ENCODE peak calls at places on chromosomes 1 and 21, in seven cellular contexts. F is fibroblast of lung, K is tibial artery, S is endodermal cell, N is heart left ventricle, H is heart right ventricle, L is psoas muscle. X is an unnamed sample.

GRCh38 chr1:155254714-155255242 is 505 bp downstream of the ENTREP3 start:
- DNase-seq in F (no peak), K (peak), S (peak), N (peak), H (no peak), L (peak), X (no peak)

GRCh38 chr1:47805826-47806450 is 191.2 kb downstream of the TRABD2B start:
- DNase-seq in F (no peak), K (no peak), S (no peak), N (no peak), H (no peak), L (no peak), X (no peak)

GRCh38 chr1:151157067-151157531 is 650 bp downstream of the TNFAIP8L2 start:
- DNase-seq in F (no peak), K (no peak), S (no peak), N (no peak), H (no peak), L (no peak), X (no peak)

GRCh38 chr1:64848812-64849211 is 103.9 kb downstream of the RAVER2 start:
- DNase-seq in F (no peak), K (no peak), S (no peak), N (no peak), H (no peak), L (no peak), X (no peak)

GRCh38 chr1:240030236-240030635 is 61.4 kb upstream of the FMN2 start:
- DNase-seq in F (no peak), K (no peak), S (no peak), N (no peak), H (no peak), L (no peak), X (peak)

GRCh38 chr1:178607718-178608408 is 95.0 kb downstream of the TEX35 start:
- DNase-seq in F (no peak), K (no peak), S (no peak), N (no peak), H (no peak), L (no peak), X (peak)

GRCh38 chr1:197144570-197145325 is 1.7 kb downstream of the ASPM start:
- DNase-seq in F (peak), K (no peak), S (no peak), N (no peak), H (no peak), L (no peak), X (peak)

GRCh38 chr1:151814426-151814825 is 9.2 kb upstream of the LINGO4 start:
- DNase-seq in F (no peak), K (no peak), S (no peak), N (no peak), H (no peak), L (no peak), X (no peak)

GRCh38 chr1:245803666-245804037 is 648.9 kb downstream of the KIF26B start:
- DNase-seq in F (no peak), K (no peak), S (no peak), N (no peak), H (no peak), L (no peak), X (no peak)

GRCh38 chr1:167984886-167985489 is 48.1 kb upstream of the MPC2 start:
- DNase-seq in F (no peak), K (no peak), S (no peak), N (no peak), H (no peak), L (no peak), X (peak)

GRCh38 chr1:213051881-213052202 is 801 bp downstream of the RPS6KC1 start:
- DNase-seq in F (no peak), K (no peak), S (no peak), N (no peak), H (no peak), L (no peak), X (no peak)

GRCh38 chr1:37752583-37753471 is 12.1 kb downstream of the EPHA10 start:
- DNase-seq in F (no peak), K (no peak), S (peak), N (no peak), H (no peak), L (no peak), X (no peak)

GRCh38 chr1:112026018-112026417 is 36.5 kb upstream of the KCND3 start:
- DNase-seq in F (no peak), K (no peak), S (no peak), N (no peak), H (no peak), L (no peak), X (no peak)

GRCh38 chr21:45166931-45167330 is 92.6 kb downstream of the ADARB1 start:
- DNase-seq in F (no peak), K (no peak), S (peak), N (no peak), H (no peak), L (no peak), X (no peak)

GRCh38 chr1:167454929-167455785 is 63.2 kb downstream of the CD247 start:
- DNase-seq in F (peak), K (peak), S (peak), N (peak), H (peak), L (peak), X (peak)

DNA sequence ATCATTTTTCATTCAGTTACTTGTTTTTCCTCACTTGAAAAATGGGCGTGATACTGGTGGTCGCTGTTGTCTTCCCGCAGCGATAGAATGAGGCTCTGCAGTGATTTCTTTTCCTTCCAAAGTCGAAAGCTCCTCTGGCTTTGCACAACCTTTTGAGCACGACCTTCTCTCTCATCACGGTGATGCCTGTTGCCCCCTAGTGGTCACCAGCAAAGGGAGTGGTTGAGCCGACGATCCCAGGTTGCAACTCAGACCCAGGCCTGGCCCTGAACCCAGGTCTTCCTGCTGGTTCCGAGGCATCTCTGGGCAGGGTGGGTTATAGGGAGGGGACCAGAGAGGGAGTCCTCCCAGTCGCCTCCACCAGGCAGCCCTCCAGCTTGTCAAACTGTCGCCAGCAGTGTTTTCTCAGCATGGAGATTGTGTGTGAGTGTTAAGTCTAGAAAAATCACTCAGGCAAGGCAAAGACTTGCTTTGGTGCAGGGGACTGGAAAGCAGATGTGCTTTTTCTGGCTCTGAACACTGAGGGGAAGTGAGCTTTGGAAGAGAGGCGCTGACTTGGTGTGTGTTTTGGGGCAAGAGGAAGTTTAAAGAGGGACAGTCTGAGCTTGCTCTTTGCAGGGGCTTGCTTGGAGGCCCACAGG is 285.3 kb downstream of the CAMTA1 start:
- DNase-seq in F (peak), K (peak), S (peak), N (no peak), H (peak), L (peak), X (peak)
- TF ChIP-seq CTCF in F (peak), K (peak), S (peak), N (peak), H (peak), L (peak), X (peak)

GRCh38 chr1:7967651-7968050 is 6.1 kb downstream of the PARK7 start:
- DNase-seq in F (no peak), K (no peak), S (no peak), N (no peak), H (no peak), L (no peak), X (no peak)
- H3K4me3 ChIP-seq in F (no peak), K (no peak), S (no peak), N (no peak), H (no peak), L (no peak), X (no peak)

GRCh38 chr1:88685239-88685604 is 1.1 kb downstream of the PKN2 start:
- DNase-seq in F (peak), K (no peak), S (no peak), N (no peak), H (no peak), L (no peak), X (peak)
- TF ChIP-seq CTCF in F (no peak), K (no peak), S (no peak), N (no peak), H (no peak), L (no peak), X (no peak)

DNA sequence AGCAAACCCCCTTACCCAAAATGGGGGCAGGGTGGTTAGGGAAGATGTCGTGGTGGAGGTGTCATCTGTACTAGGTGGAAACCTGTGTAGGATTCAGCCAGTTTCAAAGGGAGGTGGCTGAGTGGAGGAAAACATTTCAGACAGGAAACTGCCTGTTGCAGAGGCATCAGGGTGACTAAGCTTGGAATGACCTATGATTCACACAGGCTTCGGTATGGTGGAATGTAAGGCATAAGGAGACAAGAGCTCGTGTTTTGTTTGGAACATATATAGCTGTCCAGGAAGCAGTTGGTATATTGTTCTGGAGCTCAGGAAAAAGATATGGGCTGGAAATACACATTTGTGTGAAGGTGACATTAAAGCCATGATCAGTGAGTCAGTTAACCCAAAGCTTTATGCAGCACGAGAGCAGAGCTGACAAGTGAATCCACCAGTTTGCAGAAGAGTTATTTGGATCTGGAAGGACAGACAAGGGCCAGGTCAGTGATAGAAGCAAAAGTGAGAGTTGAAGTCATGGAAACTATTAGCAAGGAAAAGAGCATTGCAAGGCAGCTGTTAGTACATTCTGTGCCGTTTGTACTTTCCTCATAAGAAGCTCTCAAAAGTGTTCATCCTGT is 12.2 kb downstream of the UTP25 start:
- DNase-seq in F (peak), K (no peak), S (no peak), N (no peak), H (no peak), L (no peak), X (peak)
- H3K4me3 ChIP-seq in F (no peak), K (no peak), S (no peak), N (no peak), H (no peak), L (no peak), X (peak)

GRCh38 chr1:26539722-26540121 is 10.2 kb downstream of the RPS6KA1 start:
- DNase-seq in F (no peak), K (no peak), S (no peak), N (no peak), H (no peak), L (no peak), X (no peak)

GRCh38 chr1:26538480-26539412 is 9.2 kb downstream of the RPS6KA1 start:
- DNase-seq in F (peak), K (no peak), S (peak), N (no peak), H (peak), L (no peak), X (peak)

GRCh38 chr1:26536081-26536480 is 6.5 kb downstream of the RPS6KA1 start:
- DNase-seq in F (no peak), K (no peak), S (no peak), N (no peak), H (no peak), L (no peak), X (no peak)

GRCh38 chr1:26536521-26536920 is 7.0 kb downstream of the RPS6KA1 start:
- DNase-seq in F (no peak), K (no peak), S (no peak), N (no peak), H (no peak), L (no peak), X (no peak)

DNA sequence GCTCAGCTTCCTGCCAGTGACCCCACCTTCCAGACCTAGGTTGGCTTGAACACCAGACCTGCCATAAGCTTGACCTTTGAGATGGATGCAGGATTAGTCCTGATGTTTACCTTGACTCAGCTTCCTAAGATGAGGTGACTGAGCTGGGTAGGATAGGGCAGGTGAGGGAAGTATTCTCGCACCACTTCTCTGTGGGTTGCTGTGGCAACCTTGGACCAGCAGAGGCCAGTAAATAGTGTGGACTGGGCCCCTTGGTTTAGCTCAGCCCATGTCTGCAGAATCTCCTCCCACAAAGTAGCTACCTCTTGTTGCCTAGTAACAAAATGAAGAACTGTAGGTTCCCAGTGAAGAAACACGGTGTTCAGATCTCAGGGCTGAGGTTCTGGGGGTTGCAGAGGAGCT is 8.4 kb downstream of the RPS6KA1 start:
- DNase-seq in F (peak), K (no peak), S (peak), N (no peak), H (no peak), L (no peak), X (peak)
- TF ChIP-seq CTCF in F (peak), K (no peak), S (peak), N (no peak), H (peak), L (no peak), X (peak)